ENCODE peak calls at places on chromosomes 2 and 18, in four cellular contexts. Y is endothelial cell of umbilical vein, C is GM12878, B is K562. T is an unnamed sample.

GRCh38 chr2:158713523-158714138 is 81.5 kb upstream of the DAPL1 start:
- DNase-seq in Y (peak), C (no peak), B (no peak), T (peak)

GRCh38 chr2:88852753-88853402 is 161.4 kb downstream of the RPIA start:
- DNase-seq in C (no peak), Y (no peak), B (no peak), T (no peak)

GRCh38 chr18:59298871-59299270 is 19.6 kb downstream of the CPLX4 start:
- DNase-seq in C (no peak), B (no peak), Y (no peak), T (no peak)

GRCh38 chr18:3747176-3747973 is 297.4 kb downstream of the TGIF1 start:
- DNase-seq in Y (peak), B (no peak), C (no peak), T (peak)

GRCh38 chr2:189933911-189934399 is 128.6 kb downstream of the MSTN start:
- DNase-seq in C (no peak), B (no peak), Y (peak), T (peak)

GRCh38 chr2:26986576-26986975 is 16.1 kb downstream of the MAPRE3 start:
- DNase-seq in C (no peak), Y (no peak), B (no peak), T (no peak)

GRCh38 chr2:218396688-218397501 is 2.8 kb upstream of the CTDSP1 start:
- DNase-seq in C (no peak), B (peak), Y (peak), T (peak)

GRCh38 chr2:600542-601386 is 76.4 kb downstream of the TMEM18 start:
- DNase-seq in C (no peak), B (peak), Y (no peak), T (no peak)

GRCh38 chr18:56696966-56697365 is 45.8 kb downstream of the WDR7 start:
- DNase-seq in C (no peak), Y (no peak), B (no peak), T (peak)

GRCh38 chr2:181250691-181251090 is 206.5 kb upstream of the ITGA4 start:
- DNase-seq in B (no peak), C (no peak), Y (no peak), T (no peak)

GRCh38 chr2:16525265-16525887 is 140.3 kb downstream of the CYRIA start:
- DNase-seq in B (peak), Y (peak), C (no peak), T (no peak)

GRCh38 chr18:76426738-76427305 is 68.2 kb downstream of the ZNF516 start:
- DNase-seq in B (peak), Y (no peak), C (no peak), T (no peak)
- TF ChIP-seq FOS in B (no peak), Y (no peak), C (no peak), T (no peak)

DNA sequence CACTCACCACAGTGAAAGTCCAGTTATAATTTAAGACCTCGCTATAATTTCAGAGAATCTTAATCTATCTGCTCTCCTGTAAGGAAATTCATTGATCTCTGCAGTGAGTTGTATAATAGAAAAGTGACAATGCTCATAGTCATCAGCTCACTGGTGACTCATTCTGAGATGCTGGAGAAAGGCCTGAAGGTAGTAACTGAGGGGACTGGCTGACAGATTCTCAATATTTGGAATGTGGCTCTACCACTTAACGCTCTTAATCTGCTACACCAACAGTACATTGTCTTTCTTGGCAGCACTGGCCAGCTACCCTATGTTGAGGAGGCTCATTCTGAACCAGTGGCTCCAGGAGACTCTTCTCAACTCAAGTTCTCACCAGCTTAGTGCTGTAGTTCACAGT is 246.1 kb downstream of the RPRM start:
- DNase-seq in Y (no peak), C (no peak), B (no peak), T (no peak)
- TF ChIP-seq FOS in Y (no peak), C (no peak), B (no peak), T (no peak)

DNA sequence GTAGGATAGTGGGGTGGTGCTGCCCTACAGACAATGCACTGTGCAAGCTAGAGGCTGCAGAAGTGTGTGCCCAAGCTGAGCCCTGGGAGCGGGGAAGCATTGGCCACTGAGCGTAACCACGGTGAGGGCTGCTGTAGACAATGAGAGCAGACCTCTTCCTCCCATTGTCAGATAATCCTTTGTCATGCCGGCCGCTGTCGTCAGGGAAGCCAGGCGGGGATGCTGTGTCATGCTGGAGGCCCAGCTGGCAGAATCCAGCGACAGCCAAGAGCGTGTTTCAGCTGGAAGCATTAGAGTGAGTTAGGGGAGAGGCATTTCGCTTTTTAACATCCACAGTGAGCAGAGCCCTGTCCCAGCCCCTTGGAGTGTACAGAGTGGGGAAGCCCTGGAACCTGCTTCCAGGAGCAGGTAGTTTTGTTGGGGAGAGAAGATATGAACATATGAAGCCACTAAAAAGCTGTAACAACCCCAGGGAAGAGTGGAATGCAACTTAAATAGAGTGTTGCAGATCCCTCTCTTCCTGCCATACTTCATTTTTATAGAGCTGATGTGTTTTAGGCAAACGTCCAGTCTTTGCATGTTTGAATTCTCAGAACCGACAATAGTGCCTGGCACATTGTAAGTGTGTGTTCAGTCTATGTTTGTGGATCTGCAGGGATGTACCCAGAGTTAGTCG is 7.0 kb downstream of the CTIF start:
- DNase-seq in B (peak), C (no peak), Y (peak), T (peak)
- TF ChIP-seq FOS in B (no peak), C (no peak), Y (no peak), T (peak)

DNA sequence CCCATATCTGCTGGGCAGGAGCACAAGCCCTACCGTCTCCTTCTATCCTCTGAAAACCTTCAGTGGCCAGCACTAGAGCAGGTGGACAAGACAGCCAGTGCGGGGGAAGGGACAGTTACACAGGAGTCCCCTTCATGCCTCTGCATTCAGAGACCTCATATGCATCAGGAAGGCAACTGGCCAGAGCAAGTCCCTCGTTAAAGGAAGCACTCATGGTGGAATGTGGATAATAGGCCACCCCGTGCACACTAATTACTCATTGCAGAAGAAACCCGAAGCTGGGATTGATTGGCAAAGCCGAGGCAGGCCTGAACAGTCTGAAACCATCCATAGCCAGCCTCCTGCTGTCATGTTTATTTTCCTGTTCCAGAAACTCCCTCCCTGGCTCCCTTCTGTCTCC is 11.2 kb downstream of the KIAA2012 start:
- DNase-seq in Y (no peak), B (no peak), C (no peak), T (peak)
- TF ChIP-seq FOS in Y (no peak), B (no peak), C (no peak), T (no peak)

DNA sequence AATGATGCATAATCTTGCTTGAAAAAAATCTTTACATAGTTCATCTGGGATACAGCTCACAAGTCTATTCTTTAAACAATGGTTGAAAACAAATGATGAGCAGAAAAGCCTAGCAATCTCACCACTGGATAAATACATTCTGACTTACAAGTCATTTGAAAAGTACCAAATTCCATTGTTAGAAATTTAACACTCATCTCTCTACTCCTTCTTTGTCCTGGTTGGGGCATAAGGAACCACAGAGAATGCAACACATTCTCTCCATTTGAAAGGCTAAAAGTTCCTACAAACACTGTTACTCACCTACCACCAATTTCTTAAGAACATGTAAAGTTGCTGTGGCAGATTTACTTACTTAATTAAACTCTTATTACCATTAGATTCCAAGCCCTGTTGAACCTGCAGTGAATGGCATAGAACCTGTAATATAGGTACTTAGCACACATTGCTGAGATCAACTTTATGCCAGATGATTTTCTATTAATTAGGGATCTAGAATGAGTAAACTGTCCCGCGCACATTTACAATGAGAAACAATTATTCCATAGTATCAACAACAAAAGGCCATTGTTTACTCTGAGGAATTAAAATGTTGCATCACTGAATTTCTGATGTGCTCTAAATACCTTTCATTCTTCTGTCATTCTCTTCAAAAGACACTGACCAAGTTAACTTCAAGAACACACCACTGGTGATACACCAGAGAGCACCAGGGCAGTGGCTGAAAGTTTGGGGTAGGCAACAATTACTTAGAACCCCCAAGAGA is 69.6 kb downstream of the CABYR start:
- DNase-seq in B (no peak), C (no peak), Y (no peak), T (no peak)
- TF ChIP-seq FOS in B (no peak), C (no peak), Y (no peak), T (no peak)

DNA sequence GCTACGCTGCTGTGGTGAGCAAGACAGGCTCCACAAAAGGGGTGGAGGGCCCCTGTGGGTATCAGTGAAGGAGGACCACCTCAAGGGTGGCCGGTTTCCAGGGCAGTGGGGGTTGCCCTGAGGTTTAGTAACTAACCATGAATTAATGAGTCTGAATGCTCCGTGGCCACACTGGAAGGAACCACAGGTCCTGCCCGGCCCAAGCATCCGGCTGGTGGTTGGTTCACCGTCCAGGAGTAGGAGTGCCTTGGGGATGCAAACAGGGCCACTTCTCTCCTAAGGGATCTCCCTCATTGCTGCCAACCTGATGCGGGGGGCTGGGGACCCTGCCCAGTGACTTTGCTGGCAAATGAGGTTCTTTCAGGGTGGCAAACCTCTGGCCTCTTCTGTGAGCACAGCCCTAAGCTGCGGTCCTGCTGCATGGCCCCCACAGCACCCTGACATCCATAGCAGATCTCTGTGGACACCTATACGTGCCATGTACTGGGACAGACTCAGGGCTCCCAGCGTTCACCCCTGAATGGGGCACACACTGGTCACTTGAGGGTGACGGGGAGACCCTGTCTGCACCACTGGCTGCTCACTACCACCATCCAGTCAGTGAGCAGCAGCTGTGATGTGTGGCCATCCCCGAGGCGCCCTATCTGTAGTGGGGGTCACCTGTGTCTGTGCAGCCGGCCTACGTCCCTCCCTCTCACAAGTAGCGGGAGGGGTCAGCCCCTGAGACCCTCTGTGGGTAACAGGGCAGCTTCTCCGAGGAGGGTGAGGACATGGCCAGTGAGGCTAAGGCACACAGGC is 41.6 kb downstream of the HS6ST1 start:
- DNase-seq in B (no peak), C (no peak), Y (no peak), T (no peak)
- TF ChIP-seq FOS in B (no peak), C (no peak), Y (no peak), T (no peak)

GRCh38 chr2:187115627-187116026 is 266.7 kb upstream of the ZSWIM2 start:
- DNase-seq in Y (no peak), B (no peak), C (no peak), T (no peak)
- TF ChIP-seq FOS in Y (no peak), B (no peak), C (no peak), T (no peak)